ENCODE peak calls at places on chromosomes 7 and 10, in nine cellular contexts. G, V, H, S, Y, M, X, D and W are unnamed samples.

GRCh38 chr7:101884671-101885596 is 67.5 kb downstream of the CUX1 start:
- DNase-seq in H (no peak), D (no peak), S (no peak), Y (no peak), X (no peak), M (no peak), V (no peak), G (no peak), W (no peak)

GRCh38 chr7:64300641-64301405 is 12.9 kb upstream of the ZNF736 start:
- DNase-seq in M (no peak), D (no peak), X (no peak), H (no peak), G (no peak), V (no peak), S (no peak), Y (no peak), W (no peak)

GRCh38 chr7:55534262-55534915 is 37.9 kb downstream of the VOPP1 start:
- DNase-seq in D (no peak), Y (peak; percentile 98), H (no peak), M (peak; percentile 41), V (no peak), X (peak; percentile 84), G (peak; percentile 64), S (peak; percentile 89), W (no peak)

GRCh38 chr10:62619409-62619730 is 185.2 kb upstream of the ADO start:
- DNase-seq in V (no peak), X (no peak), S (no peak), G (no peak), D (no peak), H (no peak), M (no peak), Y (peak; percentile 33), W (no peak)

GRCh38 chr10:7484456-7485266 is 73.8 kb upstream of the SFMBT2 start:
- DNase-seq in Y (no peak), V (no peak), X (peak; percentile 72), D (no peak), S (no peak), H (no peak), M (no peak), G (no peak), W (no peak)

GRCh38 chr7:158747408-158747807 is 42.8 kb upstream of the NCAPG2 start:
- DNase-seq in X (no peak), G (no peak), S (no peak), Y (no peak), H (no peak), M (no peak), V (no peak), D (no peak), W (no peak)

GRCh38 chr7:18087031-18087686 is 59.5 kb upstream of the PRPS1L1 start:
- DNase-seq in G (peak; percentile 4), S (no peak), Y (peak; percentile 13), V (peak; percentile 37), H (no peak), M (no peak), X (no peak), D (no peak), W (no peak)

GRCh38 chr10:75466886-75467285 is 35.5 kb downstream of the LRMDA start:
- DNase-seq in H (no peak), S (no peak), V (no peak), D (no peak), Y (no peak), M (no peak), G (no peak), X (no peak), W (no peak)

GRCh38 chr7:22647451-22648257 is 79.3 kb upstream of the IL6 start:
- DNase-seq in G (peak; percentile 91), X (no peak), V (no peak), D (no peak), M (no peak), S (no peak), Y (peak; percentile 97), H (no peak), W (peak; percentile 67)

GRCh38 chr7:112938895-112939588 is 147.6 kb downstream of the GPR85 start:
- DNase-seq in S (peak; percentile 8), Y (peak; percentile 64), M (no peak), X (peak; percentile 25), G (peak; percentile 45), H (peak; percentile 74), D (peak; percentile 64), V (peak; percentile 15), W (peak; percentile 13)

GRCh38 chr10:69801434-69802315 is at the start of gene COL13A1:
- DNase-seq in M (no peak), H (no peak), D (no peak), S (peak; percentile 95), V (peak; percentile 48), X (no peak), Y (peak; percentile 85), G (peak; percentile 55), W (no peak)

GRCh38 chr10:133162178-133162909 is 2.3 kb downstream of the KNDC1 start:
- DNase-seq in X (no peak), H (no peak), M (no peak), D (peak; percentile 58), G (no peak), S (no peak), Y (peak; percentile 7), V (peak; percentile 80), W (no peak)

GRCh38 chr10:35268791-35269257 is 67.5 kb upstream of the CCNY start:
- DNase-seq in M (no peak), Y (no peak), X (no peak), H (no peak), S (no peak), V (no peak), D (no peak), G (no peak), W (no peak)

GRCh38 chr7:35865287-35865686 is 64.4 kb downstream of the SEPTIN7 start:
- DNase-seq in S (no peak), M (no peak), X (no peak), D (no peak), G (no peak), H (no peak), Y (no peak), V (no peak), W (no peak)

GRCh38 chr7:29146888-29147609 is 712 bp upstream of the CPVL start:
- DNase-seq in D (no peak), M (no peak), Y (peak; percentile 44), H (no peak), V (no peak), X (no peak), S (no peak), G (no peak), W (no peak)

GRCh38 chr7:17601921-17602320 is 303.5 kb downstream of the AHR start:
- DNase-seq in M (no peak), Y (no peak), V (no peak), D (no peak), S (no peak), X (no peak), G (no peak), H (no peak), W (no peak)